ENCODE peak calls at places on chromosomes 12 and 14, in five cellular contexts. U, M, A, F and G are unnamed samples.

GRCh38 chr12:51905507-51906438 is 1.5 kb upstream of the ACVRL1 start:
- DNase-seq in M (no peak), A (no peak), F (no peak), U (no peak), G (no peak)

GRCh38 chr12:18141583-18141982 is 51.6 kb upstream of the RERGL start:
- DNase-seq in M (no peak), U (peak; percentile 6), F (peak; percentile 80), A (no peak), G (no peak)

GRCh38 chr12:571795-572531 is 91.3 kb downstream of the NINJ2 start:
- DNase-seq in U (peak; percentile 21), M (peak; percentile 55), F (peak; percentile 32), A (no peak), G (no peak)

GRCh38 chr14:89399594-89400068 is 17.4 kb downstream of the FOXN3 start:
- DNase-seq in F (no peak), U (no peak), A (peak; percentile 39), M (no peak), G (peak; percentile 22)

GRCh38 chr12:94123127-94123526 is 25.2 kb upstream of the PLXNC1 start:
- DNase-seq in A (no peak), M (no peak), F (no peak), U (no peak), G (no peak)

GRCh38 chr12:61993734-61994345 is 266.4 kb upstream of the USP15 start:
- DNase-seq in A (peak; percentile 15), U (peak; percentile 31), F (peak; percentile 61), M (no peak), G (no peak)

GRCh38 chr14:99349721-99350495 is 77.9 kb upstream of the BCL11B start:
- DNase-seq in A (no peak), M (no peak), U (no peak), F (no peak), G (no peak)

GRCh38 chr12:62722971-62723680 is 211.8 kb downstream of the PPM1H start:
- DNase-seq in F (peak; percentile 64), A (no peak), M (no peak), U (no peak), G (no peak)

GRCh38 chr12:92338671-92339070 is 193.0 kb upstream of the BTG1 start:
- DNase-seq in F (no peak), M (no peak), A (no peak), U (no peak), G (no peak)

GRCh38 chr12:132506730-132507538 is 17.0 kb downstream of the FBRSL1 start:
- DNase-seq in U (peak; percentile 19), A (no peak), F (no peak), M (no peak), G (no peak)

GRCh38 chr12:120006248-120006975 is 17.4 kb downstream of the BICDL1 start:
- DNase-seq in M (no peak), U (no peak), A (no peak), F (no peak), G (no peak)

GRCh38 chr12:19010726-19011125 is 118.8 kb upstream of the PLEKHA5 start:
- DNase-seq in U (no peak), F (no peak), A (no peak), M (no peak), G (no peak)